ENCODE peak calls at places on chromosomes 13 and 19, in six cellular contexts. Z, E, A, K, T and Q are unnamed samples.

GRCh38 chr13:39586142-39586541 is 16.9 kb downstream of the LHFPL6 start:
- DNase-seq in T (no peak), A (no peak), K (no peak), E (peak), Z (no peak), Q (no peak)

GRCh38 chr19:19140476-19140875 is 2.2 kb upstream of the TMEM161A start:
- DNase-seq in E (no peak), T (no peak), Z (no peak), A (no peak), K (no peak), Q (no peak)

GRCh38 chr19:29562299-29563297 is 36.8 kb downstream of the VSTM2B start:
- DNase-seq in T (no peak), K (no peak), Z (no peak), A (no peak), E (no peak), Q (no peak)

GRCh38 chr13:42707596-42707995 is 73.8 kb upstream of the FAM216B start:
- DNase-seq in K (no peak), A (no peak), Z (peak), E (no peak), T (no peak), Q (no peak)

GRCh38 chr19:51246153-51246552 is 4.7 kb upstream of the SIGLECL1 start:
- DNase-seq in T (no peak), A (no peak), K (no peak), E (no peak), Z (no peak), Q (no peak)

GRCh38 chr19:20070691-20071090 is 7.1 kb upstream of the ZNF90 start:
- DNase-seq in T (no peak), A (no peak), K (no peak), Z (no peak), E (no peak), Q (no peak)

GRCh38 chr13:112712451-112712881 is 22.6 kb downstream of the ATP11A start:
- DNase-seq in A (no peak), Z (no peak), E (no peak), T (no peak), K (peak), Q (no peak)

GRCh38 chr13:24654741-24655140 is 25.5 kb upstream of the ATP12A start:
- DNase-seq in E (no peak), K (no peak), Z (peak), T (no peak), A (peak), Q (no peak)

GRCh38 chr13:104530741-104531140 is 1464.5 kb upstream of the SLC10A2 start:
- DNase-seq in A (no peak), Z (no peak), T (no peak), E (no peak), K (no peak), Q (no peak)

GRCh38 chr13:104532131-104532530 is 1465.9 kb upstream of the SLC10A2 start:
- DNase-seq in A (no peak), E (no peak), K (no peak), T (no peak), Z (no peak), Q (no peak)

GRCh38 chr13:104534847-104535246 is 1468.6 kb upstream of the SLC10A2 start:
- DNase-seq in Z (no peak), K (no peak), E (peak), T (no peak), A (peak), Q (no peak)
- TF ChIP-seq CTCF in Z (no peak), K (no peak), E (peak), T (no peak), A (no peak), Q (peak)

DNA sequence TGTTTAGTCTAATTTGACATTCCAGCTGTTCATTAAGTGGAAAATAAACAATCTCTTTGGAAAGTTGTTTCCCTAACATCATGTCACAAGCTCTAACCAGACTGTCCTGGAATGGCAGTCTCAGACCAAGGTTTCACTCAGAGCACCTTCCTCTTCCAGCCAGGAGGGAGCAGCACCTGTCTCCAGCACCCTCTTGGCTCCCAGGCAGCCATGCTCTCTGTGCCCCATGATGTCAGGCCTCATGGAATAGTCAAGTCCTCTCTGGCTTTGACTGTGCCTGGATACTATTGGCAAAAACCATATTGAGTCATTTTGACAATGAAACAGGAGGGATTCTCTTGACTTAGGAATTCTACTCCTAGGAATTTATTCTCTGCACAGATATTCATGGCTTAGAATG is 171.4 kb downstream of the OXGR1 start:
- DNase-seq in K (no peak), T (no peak), Z (peak), E (peak), A (peak), Q (no peak)
- TF ChIP-seq CTCF in K (peak), T (no peak), Z (peak), E (peak), A (peak), Q (peak)

DNA sequence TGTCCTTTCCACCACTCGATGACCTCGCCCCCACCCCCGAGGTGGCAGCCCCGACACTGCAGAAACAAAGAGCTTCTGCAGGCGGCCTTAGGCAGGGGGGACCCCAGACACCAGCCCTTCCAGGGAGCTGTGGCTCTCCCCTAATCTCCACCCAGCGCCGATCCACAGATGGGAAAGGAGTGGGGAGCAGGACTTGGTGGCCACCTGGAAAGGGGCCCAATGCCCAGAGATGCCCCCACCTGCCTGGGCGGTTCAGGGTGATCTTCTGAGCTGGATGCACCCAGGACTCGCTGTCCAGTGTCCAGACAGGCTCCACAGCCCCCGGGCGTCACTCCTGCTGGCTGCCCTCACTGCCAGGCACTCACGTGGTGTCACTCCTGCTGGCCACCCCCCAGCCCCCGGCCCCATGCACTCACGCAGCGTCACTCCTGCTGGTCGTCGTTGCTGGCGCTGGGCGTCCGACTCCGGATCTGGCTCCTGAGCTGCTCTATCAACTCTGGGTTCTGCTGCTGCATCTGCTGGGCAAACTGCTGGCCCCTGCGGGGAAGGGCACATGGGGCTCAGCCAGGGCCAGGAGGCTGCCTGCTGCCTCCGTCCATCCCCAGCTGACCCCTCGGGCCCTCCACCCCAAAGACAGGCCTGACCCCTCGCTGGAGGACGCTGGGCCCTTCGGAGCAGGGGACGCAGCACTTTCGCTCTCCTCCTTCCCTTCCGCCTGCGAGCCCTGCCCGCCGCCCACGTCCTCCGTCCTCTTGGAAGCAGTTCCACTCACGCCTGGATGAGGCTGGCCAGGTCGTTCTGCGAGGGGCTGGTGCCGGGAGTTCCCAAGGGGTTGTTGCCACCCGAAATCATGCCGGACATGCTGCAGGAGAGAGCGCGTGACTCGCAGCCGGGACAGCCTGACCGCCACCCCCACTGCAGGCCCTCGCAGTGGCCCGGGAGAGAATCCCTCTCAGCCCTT is 17.4 kb upstream of the SLC39A3 start:
- DNase-seq in Z (no peak), A (no peak), K (no peak), E (no peak), T (no peak), Q (no peak)
- TF ChIP-seq CTCF in Z (no peak), A (no peak), K (no peak), E (no peak), T (no peak), Q (no peak)

DNA sequence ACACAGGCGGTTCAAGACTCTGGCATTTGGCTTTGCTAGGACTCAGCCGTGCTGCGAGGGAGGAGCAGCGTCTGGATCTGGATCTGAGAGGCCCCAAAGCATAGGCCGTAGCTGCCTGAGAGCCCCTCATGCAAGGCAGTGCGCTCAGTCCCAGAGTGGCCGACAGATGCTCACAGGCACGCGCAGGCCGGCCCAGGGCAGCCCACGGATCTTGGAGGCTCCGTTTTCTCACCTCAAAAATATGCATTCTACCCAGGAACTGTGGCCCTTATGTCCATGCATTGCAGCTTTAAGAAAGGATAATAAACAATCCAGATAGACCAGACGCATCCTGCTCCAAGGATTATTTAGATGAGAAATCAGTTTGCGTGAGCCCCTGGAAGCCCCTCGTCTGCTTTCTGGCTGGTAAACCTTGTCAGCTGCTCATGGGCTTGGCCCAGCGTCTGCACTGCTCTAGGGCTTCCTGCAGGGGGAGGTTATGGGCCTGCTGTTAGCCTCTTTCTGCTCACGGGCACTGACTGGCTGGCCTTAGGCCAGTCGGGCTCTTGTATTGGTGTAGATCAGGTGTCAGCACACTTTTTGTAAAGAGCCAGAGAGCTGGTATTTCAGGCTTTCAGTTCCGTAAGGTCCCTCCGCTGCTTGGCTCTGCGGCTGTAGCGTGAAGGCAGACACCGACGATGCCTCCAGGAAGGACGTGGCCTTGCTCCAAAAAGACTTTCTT is 24.2 kb downstream of the TEX29 start:
- DNase-seq in T (no peak), E (no peak), A (no peak), K (no peak), Z (peak), Q (peak)
- TF ChIP-seq CTCF in T (no peak), E (no peak), A (no peak), K (no peak), Z (peak), Q (no peak)

GRCh38 chr13:99035715-99036114 is 57.9 kb upstream of the DOCK9 start:
- DNase-seq in E (no peak), A (no peak), Z (no peak), K (no peak), T (no peak), Q (no peak)

GRCh38 chr13:99037756-99038155 is 59.9 kb upstream of the DOCK9 start:
- DNase-seq in E (no peak), T (no peak), K (no peak), Z (no peak), A (no peak), Q (no peak)

GRCh38 chr13:99031725-99032298 is 53.9 kb upstream of the DOCK9 start:
- DNase-seq in T (no peak), Z (no peak), K (no peak), A (no peak), E (no peak), Q (no peak)

GRCh38 chr13:99034333-99035085 is 56.6 kb upstream of the DOCK9 start:
- DNase-seq in K (no peak), A (no peak), E (no peak), T (no peak), Z (no peak), Q (no peak)

GRCh38 chr13:99033814-99034213 is 56.0 kb upstream of the DOCK9 start:
- DNase-seq in Z (peak), E (peak), A (no peak), K (no peak), T (no peak), Q (no peak)
- TF ChIP-seq CTCF in Z (peak), E (peak), A (peak), K (peak), T (no peak), Q (peak)